ENCODE peak calls at places on chromosome 22, in seven cellular contexts. One of them, this sample, is unnamed.

GRCh38 chr22:40023226-40023925 is 28.6 kb downstream of the FAM83F start:
- DNase-seq in epithelial cell of proximal tubule: no peak
- DNase-seq in stimulated activated CD8-positive, alpha-beta memory T cell treated with anti-CD3 and anti-CD28 coated beads, Interleukin-12 subunit alpha, Interleukin-12 subunit beta, amount 100 ng/mL, for 4 hours: no peak
- DNase-seq in foreskin fibroblast: no peak
- DNase-seq in activated CD4-positive, alpha-beta T cell treated with anti-CD3 and anti-CD28 coated beads for 36 hours: no peak
- DNase-seq in GM23248: no peak
- DNase-seq in activated gamma-delta T cell: no peak
- DNase-seq in this sample: no peak

GRCh38 chr22:36757608-36758220 is 18.2 kb downstream of the IFT27 start:
- DNase-seq in GM23248: peak
- DNase-seq in epithelial cell of proximal tubule: no peak
- DNase-seq in stimulated activated CD8-positive, alpha-beta memory T cell treated with anti-CD3 and anti-CD28 coated beads, Interleukin-12 subunit alpha, Interleukin-12 subunit beta, amount 100 ng/mL, for 4 hours: peak
- DNase-seq in activated gamma-delta T cell: no peak
- DNase-seq in foreskin fibroblast: peak
- DNase-seq in activated CD4-positive, alpha-beta T cell treated with anti-CD3 and anti-CD28 coated beads for 36 hours: peak
- DNase-seq in this sample: peak

GRCh38 chr22:35589071-35589735 is 27.9 kb downstream of the MB start:
- DNase-seq in stimulated activated CD8-positive, alpha-beta memory T cell treated with anti-CD3 and anti-CD28 coated beads, Interleukin-12 subunit alpha, Interleukin-12 subunit beta, amount 100 ng/mL, for 4 hours: no peak
- DNase-seq in GM23248: peak
- DNase-seq in foreskin fibroblast: peak
- DNase-seq in activated gamma-delta T cell: no peak
- DNase-seq in epithelial cell of proximal tubule: peak
- DNase-seq in activated CD4-positive, alpha-beta T cell treated with anti-CD3 and anti-CD28 coated beads for 36 hours: peak
- DNase-seq in this sample: no peak

GRCh38 chr22:30224161-30224857 is 22.2 kb downstream of the LIF start:
- DNase-seq in GM23248: peak
- DNase-seq in foreskin fibroblast: peak
- DNase-seq in stimulated activated CD8-positive, alpha-beta memory T cell treated with anti-CD3 and anti-CD28 coated beads, Interleukin-12 subunit alpha, Interleukin-12 subunit beta, amount 100 ng/mL, for 4 hours: no peak
- DNase-seq in activated gamma-delta T cell: no peak
- DNase-seq in epithelial cell of proximal tubule: no peak
- DNase-seq in activated CD4-positive, alpha-beta T cell treated with anti-CD3 and anti-CD28 coated beads for 36 hours: peak
- DNase-seq in this sample: no peak

GRCh38 chr22:20130739-20131592 is 638 bp upstream of the ZDHHC8 start:
- DNase-seq in GM23248: peak
- DNase-seq in activated CD4-positive, alpha-beta T cell treated with anti-CD3 and anti-CD28 coated beads for 36 hours: peak
- DNase-seq in activated gamma-delta T cell: peak
- DNase-seq in foreskin fibroblast: peak
- DNase-seq in epithelial cell of proximal tubule: no peak
- DNase-seq in stimulated activated CD8-positive, alpha-beta memory T cell treated with anti-CD3 and anti-CD28 coated beads, Interleukin-12 subunit alpha, Interleukin-12 subunit beta, amount 100 ng/mL, for 4 hours: peak
- DNase-seq in this sample: peak

GRCh38 chr22:48488611-48489456 is 1338.8 kb downstream of the BRD1 start:
- DNase-seq in activated gamma-delta T cell: no peak
- DNase-seq in foreskin fibroblast: no peak
- DNase-seq in stimulated activated CD8-positive, alpha-beta memory T cell treated with anti-CD3 and anti-CD28 coated beads, Interleukin-12 subunit alpha, Interleukin-12 subunit beta, amount 100 ng/mL, for 4 hours: no peak
- DNase-seq in activated CD4-positive, alpha-beta T cell treated with anti-CD3 and anti-CD28 coated beads for 36 hours: no peak
- DNase-seq in GM23248: peak
- DNase-seq in epithelial cell of proximal tubule: no peak
- DNase-seq in this sample: no peak

GRCh38 chr22:29268511-29269229 is 602 bp downstream of the EWSR1 start:
- DNase-seq in epithelial cell of proximal tubule: no peak
- DNase-seq in activated CD4-positive, alpha-beta T cell treated with anti-CD3 and anti-CD28 coated beads for 36 hours: peak
- DNase-seq in stimulated activated CD8-positive, alpha-beta memory T cell treated with anti-CD3 and anti-CD28 coated beads, Interleukin-12 subunit alpha, Interleukin-12 subunit beta, amount 100 ng/mL, for 4 hours: peak
- DNase-seq in activated gamma-delta T cell: peak
- DNase-seq in foreskin fibroblast: peak
- DNase-seq in GM23248: peak
- DNase-seq in this sample: no peak

GRCh38 chr22:44776535-44777363 is 24.4 kb downstream of the ARHGAP8 start:
- DNase-seq in GM23248: no peak
- DNase-seq in activated CD4-positive, alpha-beta T cell treated with anti-CD3 and anti-CD28 coated beads for 36 hours: no peak
- DNase-seq in stimulated activated CD8-positive, alpha-beta memory T cell treated with anti-CD3 and anti-CD28 coated beads, Interleukin-12 subunit alpha, Interleukin-12 subunit beta, amount 100 ng/mL, for 4 hours: no peak
- DNase-seq in foreskin fibroblast: no peak
- DNase-seq in activated gamma-delta T cell: no peak
- DNase-seq in epithelial cell of proximal tubule: no peak
- DNase-seq in this sample: no peak

GRCh38 chr22:41206719-41207118 is 1.6 kb downstream of the L3MBTL2 start:
- DNase-seq in activated CD4-positive, alpha-beta T cell treated with anti-CD3 and anti-CD28 coated beads for 36 hours: no peak
- DNase-seq in activated gamma-delta T cell: no peak
- DNase-seq in foreskin fibroblast: no peak
- DNase-seq in stimulated activated CD8-positive, alpha-beta memory T cell treated with anti-CD3 and anti-CD28 coated beads, Interleukin-12 subunit alpha, Interleukin-12 subunit beta, amount 100 ng/mL, for 4 hours: no peak
- DNase-seq in epithelial cell of proximal tubule: no peak
- DNase-seq in GM23248: no peak
- DNase-seq in this sample: no peak

GRCh38 chr22:32058656-32059280 is 15.7 kb downstream of the SLC5A1 start:
- DNase-seq in activated gamma-delta T cell: no peak
- DNase-seq in stimulated activated CD8-positive, alpha-beta memory T cell treated with anti-CD3 and anti-CD28 coated beads, Interleukin-12 subunit alpha, Interleukin-12 subunit beta, amount 100 ng/mL, for 4 hours: no peak
- DNase-seq in epithelial cell of proximal tubule: peak
- DNase-seq in foreskin fibroblast: no peak
- DNase-seq in GM23248: peak
- DNase-seq in activated CD4-positive, alpha-beta T cell treated with anti-CD3 and anti-CD28 coated beads for 36 hours: no peak
- DNase-seq in this sample: no peak

GRCh38 chr22:46193898-46194310 is 43.6 kb downstream of the PPARA start:
- DNase-seq in stimulated activated CD8-positive, alpha-beta memory T cell treated with anti-CD3 and anti-CD28 coated beads, Interleukin-12 subunit alpha, Interleukin-12 subunit beta, amount 100 ng/mL, for 4 hours: no peak
- DNase-seq in epithelial cell of proximal tubule: no peak
- DNase-seq in GM23248: no peak
- DNase-seq in activated gamma-delta T cell: no peak
- DNase-seq in activated CD4-positive, alpha-beta T cell treated with anti-CD3 and anti-CD28 coated beads for 36 hours: no peak
- DNase-seq in foreskin fibroblast: no peak
- DNase-seq in this sample: no peak

GRCh38 chr22:39634530-39635399 is 64.2 kb downstream of the CACNA1I start:
- DNase-seq in activated gamma-delta T cell: no peak
- DNase-seq in foreskin fibroblast: peak
- DNase-seq in epithelial cell of proximal tubule: peak
- DNase-seq in stimulated activated CD8-positive, alpha-beta memory T cell treated with anti-CD3 and anti-CD28 coated beads, Interleukin-12 subunit alpha, Interleukin-12 subunit beta, amount 100 ng/mL, for 4 hours: no peak
- DNase-seq in GM23248: peak
- DNase-seq in activated CD4-positive, alpha-beta T cell treated with anti-CD3 and anti-CD28 coated beads for 36 hours: peak
- DNase-seq in this sample: no peak

GRCh38 chr22:37504964-37505363 is 14.3 kb downstream of the CARD10 start:
- DNase-seq in activated CD4-positive, alpha-beta T cell treated with anti-CD3 and anti-CD28 coated beads for 36 hours: no peak
- DNase-seq in activated gamma-delta T cell: no peak
- DNase-seq in foreskin fibroblast: no peak
- DNase-seq in epithelial cell of proximal tubule: no peak
- DNase-seq in stimulated activated CD8-positive, alpha-beta memory T cell treated with anti-CD3 and anti-CD28 coated beads, Interleukin-12 subunit alpha, Interleukin-12 subunit beta, amount 100 ng/mL, for 4 hours: no peak
- DNase-seq in GM23248: no peak
- DNase-seq in this sample: no peak

GRCh38 chr22:22061085-22062077 is 78.8 kb upstream of the TOP3B start:
- DNase-seq in activated gamma-delta T cell: no peak
- DNase-seq in activated CD4-positive, alpha-beta T cell treated with anti-CD3 and anti-CD28 coated beads for 36 hours: no peak
- DNase-seq in stimulated activated CD8-positive, alpha-beta memory T cell treated with anti-CD3 and anti-CD28 coated beads, Interleukin-12 subunit alpha, Interleukin-12 subunit beta, amount 100 ng/mL, for 4 hours: no peak
- DNase-seq in epithelial cell of proximal tubule: no peak
- DNase-seq in GM23248: peak
- DNase-seq in foreskin fibroblast: peak
- DNase-seq in this sample: no peak

GRCh38 chr22:43007519-43008102 is 7.3 kb downstream of the PACSIN2 start:
- DNase-seq in GM23248: peak
- DNase-seq in activated gamma-delta T cell: no peak
- DNase-seq in epithelial cell of proximal tubule: no peak
- DNase-seq in foreskin fibroblast: peak
- DNase-seq in stimulated activated CD8-positive, alpha-beta memory T cell treated with anti-CD3 and anti-CD28 coated beads, Interleukin-12 subunit alpha, Interleukin-12 subunit beta, amount 100 ng/mL, for 4 hours: no peak
- DNase-seq in activated CD4-positive, alpha-beta T cell treated with anti-CD3 and anti-CD28 coated beads for 36 hours: peak
- DNase-seq in this sample: no peak

GRCh38 chr22:44591146-44591790 is 93.2 kb upstream of the RTL6 start:
- DNase-seq in GM23248: no peak
- DNase-seq in stimulated activated CD8-positive, alpha-beta memory T cell treated with anti-CD3 and anti-CD28 coated beads, Interleukin-12 subunit alpha, Interleukin-12 subunit beta, amount 100 ng/mL, for 4 hours: no peak
- DNase-seq in epithelial cell of proximal tubule: no peak
- DNase-seq in activated CD4-positive, alpha-beta T cell treated with anti-CD3 and anti-CD28 coated beads for 36 hours: no peak
- DNase-seq in activated gamma-delta T cell: no peak
- DNase-seq in foreskin fibroblast: no peak
- DNase-seq in this sample: no peak

GRCh38 chr22:44975444-44976262 is 34.2 kb downstream of the PHF21B start:
- DNase-seq in stimulated activated CD8-positive, alpha-beta memory T cell treated with anti-CD3 and anti-CD28 coated beads, Interleukin-12 subunit alpha, Interleukin-12 subunit beta, amount 100 ng/mL, for 4 hours: peak
- DNase-seq in GM23248: peak
- DNase-seq in activated CD4-positive, alpha-beta T cell treated with anti-CD3 and anti-CD28 coated beads for 36 hours: peak
- DNase-seq in epithelial cell of proximal tubule: peak
- DNase-seq in foreskin fibroblast: peak
- DNase-seq in activated gamma-delta T cell: no peak
- DNase-seq in this sample: no peak

GRCh38 chr22:42994276-42994916 is 20.6 kb downstream of the PACSIN2 start:
- DNase-seq in epithelial cell of proximal tubule: no peak
- DNase-seq in stimulated activated CD8-positive, alpha-beta memory T cell treated with anti-CD3 and anti-CD28 coated beads, Interleukin-12 subunit alpha, Interleukin-12 subunit beta, amount 100 ng/mL, for 4 hours: no peak
- DNase-seq in GM23248: no peak
- DNase-seq in foreskin fibroblast: no peak
- DNase-seq in activated CD4-positive, alpha-beta T cell treated with anti-CD3 and anti-CD28 coated beads for 36 hours: no peak
- DNase-seq in activated gamma-delta T cell: no peak
- DNase-seq in this sample: no peak